ENCODE peak calls at places on chromosomes 7 and 10, in four cellular contexts. S, Z, Q and B are unnamed samples.

GRCh38 chr10:37125191-37125732 is at the start of gene ANKRD30A:
- DNase-seq in S (no peak), Z (no peak), Q (no peak), B (no peak)

GRCh38 chr7:129502708-129503685 is 666 bp downstream of the SMKR1 start:
- DNase-seq in S (no peak), Z (no peak), Q (no peak), B (no peak)

GRCh38 chr7:40234046-40234445 is 99.2 kb downstream of the SUGCT start:
- DNase-seq in S (peak; percentile 29), Z (no peak), Q (no peak), B (no peak)

GRCh38 chr10:118543714-118544400 is 51.6 kb downstream of the PRLHR start:
- DNase-seq in S (peak; percentile 61), Z (peak; percentile 70), Q (peak; percentile 72), B (peak; percentile 46)

GRCh38 chr7:141551773-141552162 is 558 bp downstream of the AGK start:
- DNase-seq in S (no peak), Z (no peak), Q (no peak), B (no peak)

GRCh38 chr7:30831936-30832335 is 60.7 kb downstream of the MINDY4 start:
- DNase-seq in S (no peak), Z (no peak), Q (no peak), B (no peak)

GRCh38 chr7:151091431-151091830 is 5.2 kb downstream of the AGAP3 start:
- DNase-seq in S (no peak), Z (no peak), Q (no peak), B (no peak)

GRCh38 chr7:23426876-23427275 is 43.4 kb downstream of the IGF2BP3 start:
- DNase-seq in S (no peak), Z (no peak), Q (no peak), B (no peak)

GRCh38 chr7:74183653-74184450 is 9.7 kb downstream of the EIF4H start:
- DNase-seq in S (no peak), Z (no peak), Q (no peak), B (no peak)

GRCh38 chr7:96034940-96035727 is 262.8 kb downstream of the DYNC1I1 start:
- DNase-seq in S (no peak), Z (no peak), Q (no peak), B (peak; percentile 4)

GRCh38 chr10:29377333-29377961 is 88.6 kb downstream of the LYZL1 start:
- DNase-seq in S (no peak), Z (peak; percentile 76), Q (no peak), B (no peak)

GRCh38 chr7:91185771-91186170 is 78.5 kb upstream of the FZD1 start:
- DNase-seq in S (no peak), Z (no peak), Q (no peak), B (no peak)

GRCh38 chr10:71604324-71605018 is 115.1 kb downstream of the C10orf105 start:
- DNase-seq in S (peak; percentile 67), Z (no peak), Q (no peak), B (no peak)

GRCh38 chr7:14332155-14332554 is 342.7 kb upstream of the ETV1 start:
- DNase-seq in S (no peak), Z (no peak), Q (no peak), B (no peak)

GRCh38 chr10:53667063-53667462 is 894.5 kb upstream of the MBL2 start:
- DNase-seq in S (no peak), Z (no peak), Q (no peak), B (no peak)

GRCh38 chr10:26334232-26334931 is 103.8 kb upstream of the APBB1IP start:
- DNase-seq in S (no peak), Z (no peak), Q (no peak), B (no peak)

GRCh38 chr7:142142702-142143101 is 31.2 kb downstream of the MGAM2 start:
- DNase-seq in S (no peak), Z (no peak), Q (no peak), B (no peak)

GRCh38 chr7:18521945-18522566 is 26.5 kb downstream of the HDAC9 start:
- DNase-seq in S (no peak), Z (no peak), Q (no peak), B (no peak)

GRCh38 chr10:124558901-124559321 is 97.3 kb downstream of the LHPP start:
- DNase-seq in S (no peak), Z (no peak), Q (peak; percentile 44), B (no peak)